ENCODE peak calls at places on chromosomes 3 and 15, in five cellular contexts. One of them, this sample, is unnamed.

GRCh38 chr3:108780235-108780634 is 23.0 kb upstream of the RETNLB start:
- DNase-seq in colonic mucosa: no peak
- DNase-seq in caudate nucleus: no peak
- DNase-seq in lower lobe of right lung: no peak
- DNase-seq in aorta: no peak
- DNase-seq in this sample: no peak

GRCh38 chr3:72960812-72961518 is 35.6 kb upstream of the PPP4R2 start:
- DNase-seq in aorta: peak
- DNase-seq in caudate nucleus: no peak
- DNase-seq in colonic mucosa: peak
- DNase-seq in lower lobe of right lung: no peak
- DNase-seq in this sample: peak

GRCh38 chr3:468172-468571 is 271.6 kb downstream of the CHL1 start:
- DNase-seq in colonic mucosa: no peak
- DNase-seq in aorta: no peak
- DNase-seq in caudate nucleus: no peak
- DNase-seq in lower lobe of right lung: no peak
- DNase-seq in this sample: no peak

GRCh38 chr3:242986-243706 is 46.6 kb downstream of the CHL1 start:
- DNase-seq in colonic mucosa: no peak
- DNase-seq in lower lobe of right lung: no peak
- DNase-seq in aorta: no peak
- DNase-seq in caudate nucleus: no peak
- DNase-seq in this sample: no peak

GRCh38 chr3:73605388-73605787 is 19.4 kb downstream of the PDZRN3 start:
- DNase-seq in colonic mucosa: no peak
- DNase-seq in lower lobe of right lung: no peak
- DNase-seq in aorta: no peak
- DNase-seq in caudate nucleus: no peak
- DNase-seq in this sample: peak

GRCh38 chr15:77025941-77026411 is 31.1 kb downstream of the PSTPIP1 start:
- DNase-seq in colonic mucosa: peak
- DNase-seq in caudate nucleus: no peak
- DNase-seq in aorta: peak
- DNase-seq in lower lobe of right lung: peak
- DNase-seq in this sample: no peak

GRCh38 chr15:71595846-71596553 is 214.4 kb upstream of the NR2E3 start:
- DNase-seq in colonic mucosa: no peak
- DNase-seq in aorta: no peak
- DNase-seq in caudate nucleus: no peak
- DNase-seq in lower lobe of right lung: no peak
- DNase-seq in this sample: peak

GRCh38 chr3:1079641-1080040 is 13.2 kb upstream of the CNTN6 start:
- DNase-seq in lower lobe of right lung: no peak
- DNase-seq in caudate nucleus: no peak
- DNase-seq in colonic mucosa: no peak
- DNase-seq in aorta: no peak
- DNase-seq in this sample: no peak

GRCh38 chr3:72144773-72145505 is 360.0 kb upstream of the PROK2 start:
- DNase-seq in aorta: no peak
- DNase-seq in caudate nucleus: no peak
- DNase-seq in colonic mucosa: no peak
- DNase-seq in lower lobe of right lung: no peak
- DNase-seq in this sample: no peak

GRCh38 chr15:29538110-29538509 is 268.5 kb upstream of the NSMCE3 start:
- DNase-seq in colonic mucosa: peak
- DNase-seq in aorta: no peak
- DNase-seq in lower lobe of right lung: no peak
- DNase-seq in caudate nucleus: no peak
- DNase-seq in this sample: no peak

GRCh38 chr3:53821631-53822068 is 24.6 kb downstream of the CHDH start:
- DNase-seq in aorta: no peak
- DNase-seq in colonic mucosa: no peak
- DNase-seq in caudate nucleus: no peak
- DNase-seq in lower lobe of right lung: no peak
- DNase-seq in this sample: no peak

GRCh38 chr15:100688549-100689120 is 86.2 kb downstream of the ASB7 start:
- DNase-seq in colonic mucosa: no peak
- DNase-seq in caudate nucleus: no peak
- DNase-seq in lower lobe of right lung: no peak
- DNase-seq in aorta: no peak
- DNase-seq in this sample: no peak

GRCh38 chr3:171950373-171950772 is 89.0 kb upstream of the FNDC3B start:
- DNase-seq in lower lobe of right lung: no peak
- DNase-seq in colonic mucosa: no peak
- DNase-seq in caudate nucleus: no peak
- DNase-seq in aorta: no peak
- DNase-seq in this sample: peak

GRCh38 chr3:119891944-119892721 is 110.2 kb downstream of the NR1I2 start:
- DNase-seq in caudate nucleus: no peak
- DNase-seq in colonic mucosa: peak
- DNase-seq in aorta: no peak
- DNase-seq in lower lobe of right lung: no peak
- DNase-seq in this sample: peak

GRCh38 chr3:42602961-42603360 is 2.5 kb downstream of the NKTR start:
- DNase-seq in lower lobe of right lung: no peak
- DNase-seq in colonic mucosa: no peak
- DNase-seq in caudate nucleus: no peak
- DNase-seq in aorta: no peak
- DNase-seq in this sample: no peak

GRCh38 chr3:31265646-31266423 is 266.9 kb upstream of the STT3B start:
- DNase-seq in lower lobe of right lung: no peak
- DNase-seq in aorta: no peak
- DNase-seq in colonic mucosa: no peak
- DNase-seq in caudate nucleus: no peak
- DNase-seq in this sample: no peak

GRCh38 chr3:166125179-166125578 is 288.0 kb upstream of the BCHE start:
- DNase-seq in aorta: no peak
- DNase-seq in caudate nucleus: no peak
- DNase-seq in colonic mucosa: no peak
- DNase-seq in lower lobe of right lung: no peak
- DNase-seq in this sample: no peak

GRCh38 chr15:73989001-73989798 is 2.9 kb downstream of the STOML1 start:
- DNase-seq in caudate nucleus: no peak
- DNase-seq in lower lobe of right lung: no peak
- DNase-seq in aorta: no peak
- DNase-seq in colonic mucosa: no peak
- DNase-seq in this sample: peak
- H3K27ac ChIP-seq in caudate nucleus: no peak
- H3K27ac ChIP-seq in lower lobe of right lung: peak
- H3K27ac ChIP-seq in aorta: peak
- H3K27ac ChIP-seq in colonic mucosa: peak
- H3K27ac ChIP-seq in this sample: peak

DNA sequence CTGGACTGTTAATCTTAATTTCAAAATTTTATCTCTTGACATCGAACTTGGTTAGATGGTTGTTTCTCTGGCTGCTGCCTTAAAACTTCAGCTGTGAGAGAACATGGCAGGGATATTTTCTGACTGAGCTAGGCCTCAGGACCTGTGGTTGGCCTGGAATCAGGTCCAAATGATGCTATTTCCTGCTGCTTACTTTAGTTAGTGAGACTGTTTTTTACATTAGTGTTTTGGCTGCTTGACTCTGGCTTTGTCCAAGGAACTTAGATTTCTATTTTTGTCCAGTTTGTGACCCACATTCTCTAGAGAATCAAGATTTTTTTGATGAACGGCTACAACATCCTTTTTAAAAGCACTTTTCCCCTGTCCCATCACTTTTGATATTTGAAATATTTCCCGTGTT is 497.9 kb upstream of the SGO1 start:
- DNase-seq in colonic mucosa: no peak
- DNase-seq in aorta: peak
- DNase-seq in caudate nucleus: no peak
- DNase-seq in lower lobe of right lung: no peak
- DNase-seq in this sample: no peak
- H3K27ac ChIP-seq in colonic mucosa: no peak
- H3K27ac ChIP-seq in aorta: no peak
- H3K27ac ChIP-seq in caudate nucleus: no peak
- H3K27ac ChIP-seq in lower lobe of right lung: no peak
- H3K27ac ChIP-seq in this sample: peak

GRCh38 chr3:124745092-124745491 is 14.8 kb downstream of the UMPS start:
- DNase-seq in lower lobe of right lung: no peak
- DNase-seq in caudate nucleus: no peak
- DNase-seq in aorta: no peak
- DNase-seq in colonic mucosa: no peak
- DNase-seq in this sample: no peak
- H3K27ac ChIP-seq in lower lobe of right lung: no peak
- H3K27ac ChIP-seq in caudate nucleus: no peak
- H3K27ac ChIP-seq in aorta: no peak
- H3K27ac ChIP-seq in colonic mucosa: no peak
- H3K27ac ChIP-seq in this sample: no peak

DNA sequence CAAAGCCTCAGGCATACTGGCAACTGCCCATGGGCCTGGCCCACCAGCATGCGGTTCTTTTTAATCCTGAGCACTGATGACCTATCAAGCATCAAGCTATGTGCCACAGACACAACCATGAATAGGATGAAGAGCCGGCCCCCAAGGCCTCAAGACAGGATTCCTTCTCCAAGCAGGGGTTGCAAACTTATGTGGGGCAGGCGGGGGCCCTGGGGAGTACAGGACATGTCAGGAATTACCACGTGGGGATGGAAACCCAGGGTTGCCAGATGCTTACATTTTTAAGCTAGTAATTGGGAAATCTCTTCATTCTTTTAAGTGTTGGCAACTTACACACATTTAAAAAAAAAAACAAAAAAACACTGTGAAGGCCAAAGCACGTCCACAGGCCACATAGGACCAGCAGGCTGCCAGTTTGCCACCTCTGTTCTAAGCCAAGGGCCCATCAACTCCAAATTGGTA is 32.9 kb downstream of the BDH1 start:
- DNase-seq in colonic mucosa: no peak
- DNase-seq in caudate nucleus: no peak
- DNase-seq in aorta: no peak
- DNase-seq in lower lobe of right lung: no peak
- DNase-seq in this sample: no peak
- H3K27ac ChIP-seq in colonic mucosa: peak
- H3K27ac ChIP-seq in caudate nucleus: no peak
- H3K27ac ChIP-seq in aorta: no peak
- H3K27ac ChIP-seq in lower lobe of right lung: no peak
- H3K27ac ChIP-seq in this sample: no peak

GRCh38 chr3:81863714-81864113 is 102.3 kb upstream of the GBE1 start:
- DNase-seq in colonic mucosa: no peak
- DNase-seq in aorta: no peak
- DNase-seq in lower lobe of right lung: no peak
- DNase-seq in caudate nucleus: no peak
- DNase-seq in this sample: no peak
- H3K27ac ChIP-seq in colonic mucosa: no peak
- H3K27ac ChIP-seq in aorta: no peak
- H3K27ac ChIP-seq in lower lobe of right lung: no peak
- H3K27ac ChIP-seq in caudate nucleus: no peak
- H3K27ac ChIP-seq in this sample: no peak

DNA sequence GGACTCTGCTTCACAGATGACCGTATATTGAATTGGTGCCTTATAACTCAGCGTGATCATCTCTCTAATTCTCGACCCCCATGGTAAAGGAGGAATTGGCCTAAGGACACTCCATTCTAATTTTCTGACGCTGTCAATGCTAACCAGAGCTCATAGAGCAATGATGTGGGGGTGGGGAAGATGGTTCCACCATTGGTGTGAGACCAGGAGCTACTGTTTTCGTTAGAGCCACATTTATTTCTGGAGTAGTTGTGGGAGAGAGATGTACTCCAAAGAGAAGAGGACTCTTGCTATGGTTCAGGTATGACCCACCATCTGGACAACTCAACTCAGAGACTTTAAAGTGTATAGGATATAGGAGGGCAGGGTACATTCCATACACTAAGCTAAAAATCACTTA is 16.3 kb downstream of the ZBTB38 start:
- DNase-seq in colonic mucosa: no peak
- DNase-seq in caudate nucleus: no peak
- DNase-seq in aorta: no peak
- DNase-seq in lower lobe of right lung: no peak
- DNase-seq in this sample: no peak
- H3K27ac ChIP-seq in colonic mucosa: no peak
- H3K27ac ChIP-seq in caudate nucleus: peak
- H3K27ac ChIP-seq in aorta: no peak
- H3K27ac ChIP-seq in lower lobe of right lung: no peak
- H3K27ac ChIP-seq in this sample: no peak

GRCh38 chr3:175879417-175879816 is 1020.3 kb downstream of the NAALADL2 start:
- DNase-seq in aorta: no peak
- DNase-seq in lower lobe of right lung: no peak
- DNase-seq in caudate nucleus: no peak
- DNase-seq in colonic mucosa: no peak
- DNase-seq in this sample: no peak
- H3K27ac ChIP-seq in aorta: no peak
- H3K27ac ChIP-seq in lower lobe of right lung: no peak
- H3K27ac ChIP-seq in caudate nucleus: no peak
- H3K27ac ChIP-seq in colonic mucosa: no peak
- H3K27ac ChIP-seq in this sample: no peak

GRCh38 chr15:74791667-74792066 is 9.8 kb downstream of the CSK start:
- DNase-seq in caudate nucleus: no peak
- DNase-seq in colonic mucosa: peak
- DNase-seq in lower lobe of right lung: no peak
- DNase-seq in aorta: no peak
- DNase-seq in this sample: no peak

GRCh38 chr15:74789741-74790079 is 7.8 kb downstream of the CSK start:
- DNase-seq in lower lobe of right lung: no peak
- DNase-seq in colonic mucosa: no peak
- DNase-seq in caudate nucleus: no peak
- DNase-seq in aorta: no peak
- DNase-seq in this sample: no peak

GRCh38 chr15:74789171-74789627 is 7.3 kb downstream of the CSK start:
- DNase-seq in lower lobe of right lung: no peak
- DNase-seq in caudate nucleus: no peak
- DNase-seq in aorta: no peak
- DNase-seq in colonic mucosa: peak
- DNase-seq in this sample: no peak

GRCh38 chr15:74791007-74791406 is 9.1 kb downstream of the CSK start:
- DNase-seq in colonic mucosa: no peak
- DNase-seq in caudate nucleus: no peak
- DNase-seq in aorta: no peak
- DNase-seq in lower lobe of right lung: no peak
- DNase-seq in this sample: no peak

GRCh38 chr15:74790080-74790916 is 8.4 kb downstream of the CSK start:
- DNase-seq in colonic mucosa: peak
- DNase-seq in lower lobe of right lung: peak
- DNase-seq in aorta: peak
- DNase-seq in caudate nucleus: peak
- DNase-seq in this sample: peak
- H3K27ac ChIP-seq in colonic mucosa: peak
- H3K27ac ChIP-seq in lower lobe of right lung: peak
- H3K27ac ChIP-seq in aorta: peak
- H3K27ac ChIP-seq in caudate nucleus: peak
- H3K27ac ChIP-seq in this sample: peak